ENCODE peak calls at places on chromosome 21, in seven cellular contexts. P is CD8-positive, alpha-beta memory T cell; T is neuronal stem cell; V is tibial artery; E is PC-3; B is endodermal cell; K is fibroblast of lung. A is an unnamed sample. For H3K4me1, the result is how much of the 10 kb centered on the place peaks cover.

GRCh38 chr21:28160378-28160777 is 832.3 kb downstream of the LTN1 start:
- DNase-seq in P (no peak), T (no peak), K (no peak), V (peak), B (no peak), E (no peak), A (no peak)

GRCh38 chr21:46202592-46203202 is 18.4 kb upstream of the SPATC1L start:
- DNase-seq in P (no peak), V (no peak), E (no peak), K (no peak), B (no peak), T (no peak), A (no peak)

GRCh38 chr21:15222711-15223110 is 157.9 kb upstream of the NRIP1 start:
- DNase-seq in B (no peak), K (no peak), E (peak), V (no peak), P (no peak), T (no peak), A (no peak)

GRCh38 chr21:43318841-43319781 is 107.8 kb downstream of the SIK1 start:
- DNase-seq in P (no peak), E (peak), K (peak), T (no peak), V (no peak), B (no peak), A (no peak)

GRCh38 chr21:39123375-39123774 is 59.9 kb downstream of the PSMG1 start:
- DNase-seq in B (no peak), K (no peak), T (no peak), E (no peak), V (no peak), P (no peak), A (no peak)

GRCh38 chr21:46128106-46128982 is 27.0 kb downstream of the FTCD start:
- DNase-seq in K (no peak), T (no peak), P (no peak), E (no peak), V (peak), B (no peak), A (no peak)

GRCh38 chr21:45386728-45387371 is 18.1 kb upstream of the COL18A1 start:
- DNase-seq in B (peak), T (no peak), K (peak), E (peak), V (peak), P (no peak), A (no peak)

GRCh38 chr21:33969600-33969999 is 54.0 kb upstream of the ATP5PO start:
- DNase-seq in P (no peak), K (no peak), T (no peak), V (no peak), E (no peak), B (no peak), A (no peak)

GRCh38 chr21:31731112-31731801 is 661 bp downstream of the SCAF4 start:
- DNase-seq in E (no peak), P (peak), T (peak), B (peak), V (peak), K (peak), A (peak)

GRCh38 chr21:42997053-42997452 is 22.7 kb downstream of the PKNOX1 start:
- DNase-seq in E (no peak), V (peak), P (no peak), T (no peak), K (peak), B (no peak), A (no peak)

GRCh38 chr21:33124879-33125278 is 54.9 kb downstream of the OLIG1 start:
- DNase-seq in E (no peak), V (no peak), B (no peak), P (no peak), T (no peak), K (no peak), A (no peak)

GRCh38 chr21:44596068-44596725 is 3.9 kb upstream of the KRTAP10-6 start:
- DNase-seq in T (no peak), B (no peak), V (no peak), E (peak), K (peak), P (no peak), A (no peak)

GRCh38 chr21:46066843-46067331 is 31.0 kb upstream of the COL6A2 start:
- DNase-seq in K (peak), P (no peak), V (peak), T (no peak), E (no peak), B (peak), A (no peak)

GRCh38 chr21:31991356-31992331 is 118.8 kb downstream of the HUNK start:
- DNase-seq in E (no peak), P (no peak), T (no peak), K (no peak), B (peak), V (no peak), A (no peak)

GRCh38 chr21:44065428-44065827 is 41.8 kb upstream of the PWP2 start:
- DNase-seq in T (no peak), B (no peak), E (no peak), K (peak), P (peak), V (no peak), A (no peak)

GRCh38 chr21:46035809-46036695 is 54.5 kb downstream of the COL6A1 start:
- DNase-seq in V (no peak), P (no peak), K (peak), T (no peak), B (no peak), E (no peak), A (no peak)

GRCh38 chr21:46153259-46154154 is 1.9 kb downstream of the FTCD start:
- DNase-seq in P (no peak), K (no peak), V (peak), E (peak), T (peak), B (peak), A (no peak)

GRCh38 chr21:38420140-38420539 is 78.1 kb downstream of the ERG start:
- DNase-seq in B (no peak), K (no peak), E (no peak), P (no peak), V (no peak), T (no peak), A (no peak)

GRCh38 chr21:45949928-45950739 is 31.4 kb upstream of the COL6A1 start:
- DNase-seq in V (no peak), E (no peak), P (no peak), K (no peak), B (no peak), T (no peak), A (no peak)

GRCh38 chr21:28207776-28208175 is 784.9 kb downstream of the LTN1 start:
- DNase-seq in V (no peak), T (no peak), P (no peak), E (peak), B (no peak), K (peak), A (no peak)

GRCh38 chr21:43809346-43809799 is 20.0 kb downstream of the RRP1 start:
- DNase-seq in P (no peak), K (no peak), V (no peak), T (no peak), E (no peak), B (no peak), A (no peak)

GRCh38 chr21:38942617-38943245 is 137.0 kb downstream of the ETS2 start:
- DNase-seq in P (no peak), T (no peak), V (no peak), E (no peak), K (no peak), B (no peak), A (no peak)

GRCh38 chr21:31845151-31845550 is 27.7 kb upstream of the HUNK start:
- DNase-seq in B (peak), T (no peak), P (no peak), K (no peak), V (no peak), E (no peak), A (no peak)

GRCh38 chr21:46124083-46124925 is 26.4 kb downstream of the COL6A2 start:
- DNase-seq in B (peak), E (no peak), V (peak), K (no peak), T (no peak), P (no peak), A (no peak)

DNA sequence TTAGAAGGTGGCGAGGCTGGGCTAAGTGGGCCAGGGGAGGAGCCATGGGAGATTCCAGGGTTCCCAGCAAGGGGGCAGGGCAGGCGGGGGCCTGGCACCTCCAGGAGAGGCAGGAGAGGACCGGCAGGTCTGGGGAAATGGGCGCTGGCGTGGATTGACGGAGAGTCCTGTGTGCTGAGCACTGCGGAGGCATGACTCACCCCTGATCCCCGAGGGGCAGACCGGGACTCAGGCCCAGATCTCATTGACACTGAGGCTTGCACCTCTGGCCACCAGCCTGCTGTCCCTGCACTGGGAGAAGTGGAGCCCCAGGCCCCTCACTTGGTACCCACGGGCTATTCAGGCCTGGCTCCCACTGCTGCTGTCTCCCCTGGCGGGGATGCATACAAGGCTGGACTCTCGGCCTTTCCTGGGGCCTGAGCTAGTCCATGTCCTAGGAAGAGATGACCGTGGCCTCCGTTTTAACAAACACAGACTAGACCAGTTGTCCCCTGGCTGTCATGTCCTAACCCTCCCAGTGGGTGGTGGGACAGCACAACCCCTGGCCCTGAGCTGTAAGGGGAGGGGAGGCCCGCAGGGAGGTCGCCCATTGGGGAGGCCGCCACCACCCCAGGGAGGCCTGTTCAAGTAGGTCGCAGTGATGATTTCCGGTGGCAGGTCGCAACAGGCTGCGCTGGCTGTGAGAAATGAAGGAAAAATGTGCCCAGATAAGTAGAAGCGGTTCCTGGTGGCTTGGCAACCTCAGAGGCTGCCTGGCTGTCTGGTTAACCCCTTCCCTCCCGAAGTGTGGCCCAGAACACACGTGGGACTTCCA is 39.7 kb downstream of the RIPK4 start:
- DNase-seq in E (peak), P (no peak), B (no peak), V (peak), T (no peak), K (peak), A (no peak)
- H3K4me1 ChIP-seq in E (under half), P (under half), B (under half), V (under half), T (under half), K (under half), A (under half)

GRCh38 chr21:40465382-40465781 is 381.6 kb downstream of the DSCAM start:
- DNase-seq in P (no peak), T (no peak), E (no peak), K (no peak), B (no peak), V (no peak), A (no peak)
- H3K4me1 ChIP-seq in P (under half), T (under half), E (under half), K (under half), B (under half), V (under half), A (under half)

GRCh38 chr21:29298348-29299045 is at the start of gene BACH1:
- DNase-seq in K (peak), P (peak), B (peak), T (peak), V (peak), E (peak), A (peak)

GRCh38 chr21:29299906-29300546 is 1.3 kb downstream of the BACH1 start:
- DNase-seq in K (peak), E (peak), V (peak), T (peak), P (peak), B (peak), A (peak)

GRCh38 chr21:29297483-29298347 is 1.0 kb upstream of the BACH1 start:
- DNase-seq in T (no peak), V (no peak), K (no peak), E (no peak), B (no peak), P (no peak), A (no peak)

GRCh38 chr21:29300547-29301138 is 1.9 kb downstream of the BACH1 start:
- DNase-seq in K (peak), P (no peak), V (no peak), E (peak), B (no peak), T (no peak), A (peak)

GRCh38 chr21:29299046-29299905 is 554 bp downstream of the BACH1 start:
- DNase-seq in K (peak), T (peak), E (peak), P (peak), V (peak), B (no peak), A (peak)
- H3K4me1 ChIP-seq in K (under half), T (under half), E (under half), P (half or more), V (half or more), B (under half), A (under half)

GRCh38 chr21:37370152-37371040 is 3.8 kb downstream of the DYRK1A start:
- DNase-seq in E (peak), K (peak), B (no peak), T (no peak), V (no peak), P (no peak), A (peak)
- H3K4me1 ChIP-seq in E (half or more), K (under half), B (under half), T (under half), V (half or more), P (half or more), A (under half)

GRCh38 chr21:35467536-35467935 is 418.4 kb upstream of the RUNX1 start:
- DNase-seq in V (no peak), B (no peak), E (no peak), K (peak), T (no peak), P (no peak), A (no peak)

GRCh38 chr21:35469446-35469845 is 420.3 kb upstream of the RUNX1 start:
- DNase-seq in K (peak), P (no peak), V (no peak), T (no peak), B (no peak), E (no peak), A (no peak)

GRCh38 chr21:35465750-35466149 is 416.6 kb upstream of the RUNX1 start:
- DNase-seq in B (no peak), P (no peak), V (peak), T (no peak), K (no peak), E (no peak), A (no peak)

GRCh38 chr21:35470522-35470921 is 421.4 kb upstream of the RUNX1 start:
- DNase-seq in E (no peak), V (no peak), P (no peak), T (no peak), B (peak), K (no peak), A (no peak)

GRCh38 chr21:35468991-35469390 is 419.9 kb upstream of the RUNX1 start:
- DNase-seq in K (no peak), T (no peak), B (no peak), P (no peak), V (no peak), E (no peak), A (no peak)
- H3K4me1 ChIP-seq in K (under half), T (under half), B (under half), P (under half), V (under half), E (under half), A (under half)

GRCh38 chr21:41682719-41683179 is 84.1 kb downstream of the RIPK4 start:
- DNase-seq in P (no peak), E (no peak), T (no peak), V (no peak), B (peak), K (no peak), A (no peak)
- H3K4me1 ChIP-seq in P (under half), E (half or more), T (under half), V (under half), B (under half), K (under half), A (under half)

GRCh38 chr21:16563111-16563510 is 833.3 kb downstream of the USP25 start:
- DNase-seq in E (no peak), P (no peak), K (peak), T (no peak), B (no peak), V (no peak), A (no peak)

GRCh38 chr21:16569679-16570078 is 839.9 kb downstream of the USP25 start:
- DNase-seq in V (no peak), B (no peak), E (no peak), P (no peak), K (peak), T (no peak), A (no peak)

GRCh38 chr21:16568661-16569060 is 838.9 kb downstream of the USP25 start:
- DNase-seq in P (no peak), K (no peak), E (no peak), V (no peak), T (no peak), B (no peak), A (no peak)

GRCh38 chr21:16563795-16564194 is 834.0 kb downstream of the USP25 start:
- DNase-seq in P (no peak), V (no peak), K (peak), B (peak), T (peak), E (peak), A (no peak)
- H3K4me1 ChIP-seq in P (under half), V (under half), K (under half), B (under half), T (under half), E (under half), A (under half)